ENCODE peak calls at places on chromosome 21, in six cellular contexts. One of them, this sample, is unnamed.
A peak's percentile ranks its signal among the peaks of the same experiment; 100 is the strongest.

GRCh38 chr21:33238565-33239255 is 9.0 kb downstream of the IFNAR2 start:
- ATAC-seq in right cardiac atrium: no peak
- ATAC-seq in omental fat pad: peak; percentile 16
- ATAC-seq in activated T-cell treated with anti-CD3 and anti-CD28 coated beads, Interleukin-2, amount 50 U/mL, for 4 hours: peak; percentile 51
- ATAC-seq in left ventricle myocardium superior: no peak
- ATAC-seq in A549: no peak
- ATAC-seq in this sample: no peak

GRCh38 chr21:33205476-33205875 is 24.3 kb upstream of the IFNAR2 start:
- ATAC-seq in left ventricle myocardium superior: no peak
- ATAC-seq in activated T-cell treated with anti-CD3 and anti-CD28 coated beads, Interleukin-2, amount 50 U/mL, for 4 hours: no peak
- ATAC-seq in omental fat pad: no peak
- ATAC-seq in A549: no peak
- ATAC-seq in right cardiac atrium: no peak
- ATAC-seq in this sample: no peak

GRCh38 chr21:32114434-32115063 is 164.3 kb downstream of the MIS18A start:
- ATAC-seq in left ventricle myocardium superior: no peak
- ATAC-seq in activated T-cell treated with anti-CD3 and anti-CD28 coated beads, Interleukin-2, amount 50 U/mL, for 4 hours: no peak
- ATAC-seq in omental fat pad: no peak
- ATAC-seq in right cardiac atrium: no peak
- ATAC-seq in A549: no peak
- ATAC-seq in this sample: no peak

GRCh38 chr21:25790122-25790951 is 55.6 kb downstream of the GABPA start:
- ATAC-seq in A549: peak; percentile 86
- ATAC-seq in left ventricle myocardium superior: peak; percentile 68
- ATAC-seq in omental fat pad: peak; percentile 59
- ATAC-seq in right cardiac atrium: peak; percentile 81
- ATAC-seq in activated T-cell treated with anti-CD3 and anti-CD28 coated beads, Interleukin-2, amount 50 U/mL, for 4 hours: peak; percentile 51
- ATAC-seq in this sample: peak; percentile 96

GRCh38 chr21:42081138-42081537 is 10.0 kb downstream of the UMODL1 start:
- ATAC-seq in right cardiac atrium: no peak
- ATAC-seq in activated T-cell treated with anti-CD3 and anti-CD28 coated beads, Interleukin-2, amount 50 U/mL, for 4 hours: no peak
- ATAC-seq in omental fat pad: peak; percentile 50
- ATAC-seq in A549: no peak
- ATAC-seq in left ventricle myocardium superior: no peak
- ATAC-seq in this sample: no peak

GRCh38 chr21:37751268-37751975 is 164.8 kb downstream of the KCNJ6 start:
- ATAC-seq in omental fat pad: no peak
- ATAC-seq in A549: no peak
- ATAC-seq in activated T-cell treated with anti-CD3 and anti-CD28 coated beads, Interleukin-2, amount 50 U/mL, for 4 hours: no peak
- ATAC-seq in left ventricle myocardium superior: peak; percentile 86
- ATAC-seq in right cardiac atrium: peak; percentile 68
- ATAC-seq in this sample: no peak

GRCh38 chr21:38609580-38609979 is 111.3 kb upstream of the ERG start:
- ATAC-seq in left ventricle myocardium superior: no peak
- ATAC-seq in A549: no peak
- ATAC-seq in right cardiac atrium: no peak
- ATAC-seq in omental fat pad: no peak
- ATAC-seq in activated T-cell treated with anti-CD3 and anti-CD28 coated beads, Interleukin-2, amount 50 U/mL, for 4 hours: no peak
- ATAC-seq in this sample: no peak

GRCh38 chr21:31744162-31744800 is 12.4 kb upstream of the SCAF4 start:
- ATAC-seq in activated T-cell treated with anti-CD3 and anti-CD28 coated beads, Interleukin-2, amount 50 U/mL, for 4 hours: no peak
- ATAC-seq in right cardiac atrium: no peak
- ATAC-seq in left ventricle myocardium superior: no peak
- ATAC-seq in A549: no peak
- ATAC-seq in omental fat pad: no peak
- ATAC-seq in this sample: no peak

GRCh38 chr21:32226444-32226843 is 52.4 kb downstream of the MIS18A start:
- ATAC-seq in omental fat pad: no peak
- ATAC-seq in A549: no peak
- ATAC-seq in activated T-cell treated with anti-CD3 and anti-CD28 coated beads, Interleukin-2, amount 50 U/mL, for 4 hours: no peak
- ATAC-seq in right cardiac atrium: no peak
- ATAC-seq in left ventricle myocardium superior: no peak
- ATAC-seq in this sample: no peak

GRCh38 chr21:34008618-34009017 is 64.8 kb upstream of the MRPS6 start:
- ATAC-seq in A549: no peak
- ATAC-seq in right cardiac atrium: no peak
- ATAC-seq in activated T-cell treated with anti-CD3 and anti-CD28 coated beads, Interleukin-2, amount 50 U/mL, for 4 hours: peak; percentile 89
- ATAC-seq in omental fat pad: no peak
- ATAC-seq in left ventricle myocardium superior: no peak
- ATAC-seq in this sample: no peak

GRCh38 chr21:35525443-35525842 is 476.3 kb upstream of the RUNX1 start:
- ATAC-seq in left ventricle myocardium superior: no peak
- ATAC-seq in A549: no peak
- ATAC-seq in activated T-cell treated with anti-CD3 and anti-CD28 coated beads, Interleukin-2, amount 50 U/mL, for 4 hours: peak; percentile 27
- ATAC-seq in right cardiac atrium: no peak
- ATAC-seq in omental fat pad: no peak
- ATAC-seq in this sample: no peak

GRCh38 chr21:25296239-25296638 is 311.0 kb downstream of the MRPL39 start:
- ATAC-seq in right cardiac atrium: no peak
- ATAC-seq in omental fat pad: no peak
- ATAC-seq in A549: no peak
- ATAC-seq in left ventricle myocardium superior: no peak
- ATAC-seq in activated T-cell treated with anti-CD3 and anti-CD28 coated beads, Interleukin-2, amount 50 U/mL, for 4 hours: no peak
- ATAC-seq in this sample: no peak

GRCh38 chr21:41653944-41654625 is 112.8 kb downstream of the RIPK4 start:
- ATAC-seq in omental fat pad: no peak
- ATAC-seq in right cardiac atrium: peak; percentile 87
- ATAC-seq in A549: no peak
- ATAC-seq in activated T-cell treated with anti-CD3 and anti-CD28 coated beads, Interleukin-2, amount 50 U/mL, for 4 hours: no peak
- ATAC-seq in left ventricle myocardium superior: peak; percentile 91
- ATAC-seq in this sample: peak; percentile 73

GRCh38 chr21:39612233-39613028 is at the start of gene B3GALT5:
- ATAC-seq in activated T-cell treated with anti-CD3 and anti-CD28 coated beads, Interleukin-2, amount 50 U/mL, for 4 hours: no peak
- ATAC-seq in omental fat pad: no peak
- ATAC-seq in A549: no peak
- ATAC-seq in left ventricle myocardium superior: peak; percentile 20
- ATAC-seq in right cardiac atrium: no peak
- ATAC-seq in this sample: peak; percentile 87

GRCh38 chr21:37974081-37974480 is 57.8 kb upstream of the KCNJ6 start:
- ATAC-seq in omental fat pad: no peak
- ATAC-seq in left ventricle myocardium superior: no peak
- ATAC-seq in activated T-cell treated with anti-CD3 and anti-CD28 coated beads, Interleukin-2, amount 50 U/mL, for 4 hours: no peak
- ATAC-seq in A549: no peak
- ATAC-seq in right cardiac atrium: no peak
- ATAC-seq in this sample: no peak

GRCh38 chr21:35254006-35254751 is 205.1 kb upstream of the RUNX1 start:
- ATAC-seq in right cardiac atrium: no peak
- ATAC-seq in left ventricle myocardium superior: no peak
- ATAC-seq in omental fat pad: peak; percentile 29
- ATAC-seq in activated T-cell treated with anti-CD3 and anti-CD28 coated beads, Interleukin-2, amount 50 U/mL, for 4 hours: no peak
- ATAC-seq in A549: no peak
- ATAC-seq in this sample: no peak

GRCh38 chr21:31658053-31658452 is 1.4 kb upstream of the SOD1 start:
- ATAC-seq in A549: no peak
- ATAC-seq in omental fat pad: no peak
- ATAC-seq in activated T-cell treated with anti-CD3 and anti-CD28 coated beads, Interleukin-2, amount 50 U/mL, for 4 hours: no peak
- ATAC-seq in left ventricle myocardium superior: no peak
- ATAC-seq in right cardiac atrium: no peak
- ATAC-seq in this sample: no peak

GRCh38 chr21:35838350-35838749 is 222.0 kb downstream of the SETD4 start:
- ATAC-seq in activated T-cell treated with anti-CD3 and anti-CD28 coated beads, Interleukin-2, amount 50 U/mL, for 4 hours: no peak
- ATAC-seq in left ventricle myocardium superior: peak; percentile 58
- ATAC-seq in omental fat pad: no peak
- ATAC-seq in right cardiac atrium: no peak
- ATAC-seq in A549: no peak
- ATAC-seq in this sample: no peak

GRCh38 chr21:38488640-38489282 is 9.5 kb downstream of the ERG start:
- ATAC-seq in left ventricle myocardium superior: peak; percentile 26
- ATAC-seq in A549: no peak
- ATAC-seq in omental fat pad: no peak
- ATAC-seq in activated T-cell treated with anti-CD3 and anti-CD28 coated beads, Interleukin-2, amount 50 U/mL, for 4 hours: no peak
- ATAC-seq in right cardiac atrium: peak; percentile 67
- ATAC-seq in this sample: no peak

GRCh38 chr21:43934716-43935705 is 70.0 kb downstream of the AGPAT3 start:
- ATAC-seq in A549: no peak
- ATAC-seq in activated T-cell treated with anti-CD3 and anti-CD28 coated beads, Interleukin-2, amount 50 U/mL, for 4 hours: no peak
- ATAC-seq in right cardiac atrium: no peak
- ATAC-seq in left ventricle myocardium superior: no peak
- ATAC-seq in omental fat pad: no peak
- ATAC-seq in this sample: no peak

GRCh38 chr21:34995979-34996303 is 53.2 kb downstream of the RUNX1 start:
- ATAC-seq in A549: no peak
- ATAC-seq in left ventricle myocardium superior: no peak
- ATAC-seq in right cardiac atrium: no peak
- ATAC-seq in activated T-cell treated with anti-CD3 and anti-CD28 coated beads, Interleukin-2, amount 50 U/mL, for 4 hours: no peak
- ATAC-seq in omental fat pad: peak; percentile 22
- ATAC-seq in this sample: no peak

GRCh38 chr21:46183910-46184624 is at the start of gene SPATC1L:
- ATAC-seq in A549: no peak
- ATAC-seq in omental fat pad: peak; percentile 40
- ATAC-seq in right cardiac atrium: peak; percentile 82
- ATAC-seq in left ventricle myocardium superior: peak; percentile 78
- ATAC-seq in activated T-cell treated with anti-CD3 and anti-CD28 coated beads, Interleukin-2, amount 50 U/mL, for 4 hours: peak; percentile 70
- ATAC-seq in this sample: peak; percentile 78

GRCh38 chr21:35020902-35021301 is 28.2 kb downstream of the RUNX1 start:
- ATAC-seq in right cardiac atrium: no peak
- ATAC-seq in left ventricle myocardium superior: no peak
- ATAC-seq in activated T-cell treated with anti-CD3 and anti-CD28 coated beads, Interleukin-2, amount 50 U/mL, for 4 hours: peak; percentile 19
- ATAC-seq in A549: no peak
- ATAC-seq in omental fat pad: no peak
- ATAC-seq in this sample: peak; percentile 35

GRCh38 chr21:31985398-31985797 is 112.6 kb downstream of the HUNK start:
- ATAC-seq in activated T-cell treated with anti-CD3 and anti-CD28 coated beads, Interleukin-2, amount 50 U/mL, for 4 hours: no peak
- ATAC-seq in left ventricle myocardium superior: no peak
- ATAC-seq in A549: no peak
- ATAC-seq in omental fat pad: no peak
- ATAC-seq in right cardiac atrium: no peak
- ATAC-seq in this sample: no peak

GRCh38 chr21:45359451-45360217 is 45.3 kb upstream of the COL18A1 start:
- ATAC-seq in left ventricle myocardium superior: no peak
- ATAC-seq in A549: no peak
- ATAC-seq in activated T-cell treated with anti-CD3 and anti-CD28 coated beads, Interleukin-2, amount 50 U/mL, for 4 hours: no peak
- ATAC-seq in omental fat pad: no peak
- ATAC-seq in right cardiac atrium: no peak
- ATAC-seq in this sample: no peak

GRCh38 chr21:34199121-34199910 is 125.9 kb downstream of the MRPS6 start:
- ATAC-seq in omental fat pad: no peak
- ATAC-seq in left ventricle myocardium superior: peak; percentile 42
- ATAC-seq in A549: no peak
- ATAC-seq in activated T-cell treated with anti-CD3 and anti-CD28 coated beads, Interleukin-2, amount 50 U/mL, for 4 hours: no peak
- ATAC-seq in right cardiac atrium: no peak
- ATAC-seq in this sample: no peak

GRCh38 chr21:37079211-37079824 is 6.3 kb downstream of the TTC3 start:
- ATAC-seq in A549: no peak
- ATAC-seq in right cardiac atrium: no peak
- ATAC-seq in omental fat pad: no peak
- ATAC-seq in activated T-cell treated with anti-CD3 and anti-CD28 coated beads, Interleukin-2, amount 50 U/mL, for 4 hours: no peak
- ATAC-seq in left ventricle myocardium superior: no peak
- ATAC-seq in this sample: no peak

GRCh38 chr21:17519208-17519738 is 6.4 kb downstream of the CXADR start:
- ATAC-seq in left ventricle myocardium superior: peak; percentile 69
- ATAC-seq in activated T-cell treated with anti-CD3 and anti-CD28 coated beads, Interleukin-2, amount 50 U/mL, for 4 hours: no peak
- ATAC-seq in omental fat pad: no peak
- ATAC-seq in A549: no peak
- ATAC-seq in right cardiac atrium: peak; percentile 18
- ATAC-seq in this sample: no peak